ENCODE peak calls at places on chromosomes 5 and 9, in four cellular contexts. One of them, this sample, is unnamed.

GRCh38 chr9:130417602-130418001 is 27.2 kb upstream of the ASS1 start:
- DNase-seq in GM12878: no peak
- DNase-seq in GM12891: no peak
- DNase-seq in SK-N-SH: no peak
- DNase-seq in this sample: no peak

GRCh38 chr9:18996191-18996590 is 36.8 kb downstream of the SAXO1 start:
- DNase-seq in GM12878: no peak
- DNase-seq in GM12891: no peak
- DNase-seq in SK-N-SH: no peak
- DNase-seq in this sample: no peak

GRCh38 chr5:176658817-176659216 is 11.5 kb downstream of the TSPAN17 start:
- DNase-seq in GM12878: no peak
- DNase-seq in GM12891: no peak
- DNase-seq in SK-N-SH: no peak
- DNase-seq in this sample: no peak

GRCh38 chr5:157130933-157131332 is 11.7 kb downstream of the MED7 start:
- DNase-seq in GM12878: no peak
- DNase-seq in GM12891: no peak
- DNase-seq in SK-N-SH: peak
- DNase-seq in this sample: no peak

GRCh38 chr9:100216178-100216787 is 117.2 kb downstream of the INVS start:
- DNase-seq in GM12878: peak
- DNase-seq in GM12891: no peak
- DNase-seq in SK-N-SH: peak
- DNase-seq in this sample: no peak

GRCh38 chr9:16960084-16960483 is 89.6 kb upstream of the BNC2 start:
- DNase-seq in GM12878: no peak
- DNase-seq in GM12891: no peak
- DNase-seq in SK-N-SH: no peak
- DNase-seq in this sample: no peak

GRCh38 chr9:104232781-104233341 is 138.8 kb downstream of the SMC2 start:
- DNase-seq in GM12878: no peak
- DNase-seq in GM12891: no peak
- DNase-seq in SK-N-SH: no peak
- DNase-seq in this sample: no peak

GRCh38 chr9:79166005-79166404 is 405.8 kb upstream of the TLE4 start:
- DNase-seq in GM12878: no peak
- DNase-seq in GM12891: no peak
- DNase-seq in SK-N-SH: no peak
- DNase-seq in this sample: no peak

GRCh38 chr9:130555968-130556367 is 23.4 kb upstream of the FUBP3 start:
- DNase-seq in GM12878: no peak
- DNase-seq in GM12891: no peak
- DNase-seq in SK-N-SH: no peak
- DNase-seq in this sample: no peak

GRCh38 chr5:83586874-83587776 is 115.6 kb downstream of the VCAN start:
- DNase-seq in GM12878: no peak
- DNase-seq in GM12891: no peak
- DNase-seq in SK-N-SH: no peak
- DNase-seq in this sample: no peak

GRCh38 chr5:115888027-115888426 is 46.3 kb downstream of the AP3S1 start:
- DNase-seq in GM12878: no peak
- DNase-seq in GM12891: no peak
- DNase-seq in SK-N-SH: no peak
- DNase-seq in this sample: no peak

GRCh38 chr5:98041661-98042060 is 731.8 kb upstream of the RGMB start:
- DNase-seq in GM12878: no peak
- DNase-seq in GM12891: no peak
- DNase-seq in SK-N-SH: no peak
- DNase-seq in this sample: no peak

GRCh38 chr5:122490718-122491117 is 178.7 kb downstream of the SNCAIP start:
- DNase-seq in GM12878: no peak
- DNase-seq in GM12891: no peak
- DNase-seq in SK-N-SH: no peak
- DNase-seq in this sample: no peak

GRCh38 chr9:68851657-68852056 is 146.6 kb downstream of the PIP5K1B start:
- DNase-seq in GM12878: no peak
- DNase-seq in GM12891: no peak
- DNase-seq in SK-N-SH: no peak
- DNase-seq in this sample: no peak

GRCh38 chr5:144418719-144419118 is 248.0 kb downstream of the KCTD16 start:
- DNase-seq in GM12878: no peak
- DNase-seq in GM12891: no peak
- DNase-seq in SK-N-SH: no peak
- DNase-seq in this sample: no peak

GRCh38 chr5:144416196-144416595 is 245.5 kb downstream of the KCTD16 start:
- DNase-seq in GM12878: no peak
- DNase-seq in GM12891: no peak
- DNase-seq in SK-N-SH: no peak
- DNase-seq in this sample: no peak

GRCh38 chr5:144422025-144422424 is 251.4 kb downstream of the KCTD16 start:
- DNase-seq in GM12878: no peak
- DNase-seq in GM12891: no peak
- DNase-seq in SK-N-SH: no peak
- DNase-seq in this sample: no peak

GRCh38 chr5:144421411-144421810 is 250.7 kb downstream of the KCTD16 start:
- DNase-seq in GM12878: no peak
- DNase-seq in GM12891: no peak
- DNase-seq in SK-N-SH: no peak
- DNase-seq in this sample: no peak
- TF ChIP-seq TAF1 in GM12878: no peak
- TF ChIP-seq TAF1 in GM12891: no peak
- TF ChIP-seq TAF1 in SK-N-SH: no peak
- TF ChIP-seq TAF1 in this sample: no peak

DNA sequence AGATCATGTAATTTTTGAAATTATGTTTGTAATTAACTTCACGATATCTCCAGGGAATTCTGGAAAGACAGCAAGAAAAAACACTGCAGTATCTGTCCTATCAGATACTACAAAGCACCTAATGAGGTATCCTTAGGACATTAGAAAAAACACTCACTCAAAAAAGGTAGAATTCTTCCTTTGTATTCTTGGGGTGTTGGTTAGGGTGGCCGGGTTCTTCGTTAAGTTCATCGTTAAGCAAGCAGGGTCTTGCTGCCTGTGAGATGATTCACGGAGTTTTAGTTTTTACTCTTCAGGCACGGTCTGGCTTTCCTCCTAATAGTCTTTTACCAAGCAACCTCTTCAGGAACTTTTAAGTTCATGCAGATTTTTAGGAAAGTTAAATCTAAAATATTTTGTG is 91.4 kb upstream of the IRX4 start:
- DNase-seq in GM12878: no peak
- DNase-seq in GM12891: no peak
- DNase-seq in SK-N-SH: no peak
- DNase-seq in this sample: no peak
- TF ChIP-seq TAF1 in GM12878: no peak
- TF ChIP-seq TAF1 in GM12891: no peak
- TF ChIP-seq TAF1 in SK-N-SH: no peak
- TF ChIP-seq TAF1 in this sample: no peak

GRCh38 chr9:113876806-113877236 is 712 bp downstream of the ZNF618 start:
- DNase-seq in GM12878: no peak
- DNase-seq in GM12891: no peak
- DNase-seq in SK-N-SH: no peak
- DNase-seq in this sample: no peak

GRCh38 chr9:113873926-113874325 is 2.2 kb upstream of the ZNF618 start:
- DNase-seq in GM12878: no peak
- DNase-seq in GM12891: no peak
- DNase-seq in SK-N-SH: no peak
- DNase-seq in this sample: no peak

GRCh38 chr9:113875420-113875916 is 641 bp upstream of the ZNF618 start:
- DNase-seq in GM12878: no peak
- DNase-seq in GM12891: no peak
- DNase-seq in SK-N-SH: no peak
- DNase-seq in this sample: no peak

GRCh38 chr9:113873446-113873845 is 2.7 kb upstream of the ZNF618 start:
- DNase-seq in GM12878: no peak
- DNase-seq in GM12891: no peak
- DNase-seq in SK-N-SH: no peak
- DNase-seq in this sample: no peak

DNA sequence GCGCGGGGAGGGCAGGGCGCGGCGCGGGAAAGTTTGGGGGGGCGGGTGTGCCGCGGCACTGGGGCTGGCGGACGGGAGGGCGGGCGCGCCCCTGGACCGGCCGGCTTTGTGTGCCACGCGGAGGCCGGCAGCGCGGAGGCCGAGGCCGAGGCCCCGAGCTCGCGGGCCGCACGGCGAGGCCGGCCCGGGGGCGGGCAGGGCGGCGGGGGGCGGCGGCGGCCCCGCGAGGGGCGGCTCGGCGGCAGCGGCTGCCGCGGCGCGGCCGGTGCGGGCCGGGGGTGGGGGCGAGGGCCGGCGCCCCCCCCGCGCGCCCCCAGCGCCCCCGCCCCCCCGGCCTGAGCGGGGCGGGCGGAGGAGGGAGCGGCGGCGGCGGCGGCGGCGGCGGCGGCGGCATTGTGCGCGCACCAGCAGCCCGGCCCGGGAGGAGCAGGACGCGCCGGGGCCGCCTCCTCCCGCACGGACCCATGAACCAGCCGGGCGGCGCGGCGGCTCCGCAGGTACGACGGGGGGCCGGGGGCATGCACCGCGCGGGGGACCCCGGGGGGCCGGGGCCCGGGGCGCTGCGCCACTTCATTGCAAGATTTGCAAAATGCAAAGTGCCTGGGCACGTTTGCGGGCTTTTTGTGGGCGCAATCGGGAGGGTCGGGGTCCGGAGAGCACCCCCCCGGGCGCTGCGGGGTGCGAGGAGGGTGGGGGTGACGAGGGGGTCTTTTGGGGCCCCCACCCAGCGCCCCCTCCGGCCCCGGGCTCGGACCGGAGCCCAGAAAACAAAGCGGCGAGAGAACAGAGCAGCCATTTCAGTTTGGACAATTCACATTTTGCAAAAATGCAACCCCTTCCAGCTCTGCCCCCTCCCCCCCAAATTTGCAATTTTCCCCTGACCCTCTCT is at the start of gene ZNF618:
- DNase-seq in GM12878: no peak
- DNase-seq in GM12891: peak
- DNase-seq in SK-N-SH: peak
- DNase-seq in this sample: peak
- TF ChIP-seq TAF1 in GM12878: no peak
- TF ChIP-seq TAF1 in GM12891: no peak
- TF ChIP-seq TAF1 in SK-N-SH: peak
- TF ChIP-seq TAF1 in this sample: no peak

GRCh38 chr5:172990776-172991175 is 7.2 kb downstream of the ATP6V0E1 start:
- DNase-seq in GM12878: no peak
- DNase-seq in GM12891: no peak
- DNase-seq in SK-N-SH: no peak
- DNase-seq in this sample: no peak
- TF ChIP-seq TAF1 in GM12878: no peak
- TF ChIP-seq TAF1 in GM12891: no peak
- TF ChIP-seq TAF1 in SK-N-SH: no peak
- TF ChIP-seq TAF1 in this sample: no peak

GRCh38 chr5:73513996-73514395 is 15.8 kb downstream of the BTF3 start:
- DNase-seq in GM12878: no peak
- DNase-seq in GM12891: no peak
- DNase-seq in SK-N-SH: no peak
- DNase-seq in this sample: no peak
- TF ChIP-seq TAF1 in GM12878: no peak
- TF ChIP-seq TAF1 in GM12891: no peak
- TF ChIP-seq TAF1 in SK-N-SH: no peak
- TF ChIP-seq TAF1 in this sample: no peak

GRCh38 chr9:75866273-75866871 is 24.1 kb upstream of the PCSK5 start:
- DNase-seq in GM12878: no peak
- DNase-seq in GM12891: no peak
- DNase-seq in SK-N-SH: peak
- DNase-seq in this sample: no peak
- TF ChIP-seq TAF1 in GM12878: no peak
- TF ChIP-seq TAF1 in GM12891: no peak
- TF ChIP-seq TAF1 in SK-N-SH: no peak
- TF ChIP-seq TAF1 in this sample: no peak

GRCh38 chr5:169112016-169112415 is 188.9 kb downstream of the SLIT3 start:
- DNase-seq in GM12878: no peak
- DNase-seq in GM12891: no peak
- DNase-seq in SK-N-SH: no peak
- DNase-seq in this sample: no peak
- TF ChIP-seq TAF1 in GM12878: no peak
- TF ChIP-seq TAF1 in GM12891: no peak
- TF ChIP-seq TAF1 in SK-N-SH: no peak
- TF ChIP-seq TAF1 in this sample: no peak

DNA sequence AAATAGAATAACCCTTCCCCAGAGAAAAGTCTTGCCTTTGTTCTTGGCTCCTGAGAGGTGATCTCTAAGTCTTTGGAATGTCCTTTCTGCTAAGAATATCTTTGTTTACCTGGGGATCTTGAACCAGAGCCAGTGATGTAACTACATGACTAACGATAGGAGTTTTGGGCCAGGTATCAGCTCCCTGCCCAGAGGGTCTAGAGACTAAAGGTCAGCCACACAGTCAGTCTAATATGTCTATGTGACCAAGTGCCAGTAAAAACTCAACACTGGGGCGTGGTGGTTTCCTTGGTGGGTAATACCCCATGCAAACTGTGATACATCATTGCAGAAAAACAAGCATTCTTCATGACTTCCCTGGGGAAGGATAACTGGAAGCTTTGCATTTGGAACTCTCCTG is 1351.9 kb upstream of the C9orf72 start:
- DNase-seq in GM12878: no peak
- DNase-seq in GM12891: no peak
- DNase-seq in SK-N-SH: no peak
- DNase-seq in this sample: no peak
- TF ChIP-seq TAF1 in GM12878: no peak
- TF ChIP-seq TAF1 in GM12891: no peak
- TF ChIP-seq TAF1 in SK-N-SH: no peak
- TF ChIP-seq TAF1 in this sample: no peak

DNA sequence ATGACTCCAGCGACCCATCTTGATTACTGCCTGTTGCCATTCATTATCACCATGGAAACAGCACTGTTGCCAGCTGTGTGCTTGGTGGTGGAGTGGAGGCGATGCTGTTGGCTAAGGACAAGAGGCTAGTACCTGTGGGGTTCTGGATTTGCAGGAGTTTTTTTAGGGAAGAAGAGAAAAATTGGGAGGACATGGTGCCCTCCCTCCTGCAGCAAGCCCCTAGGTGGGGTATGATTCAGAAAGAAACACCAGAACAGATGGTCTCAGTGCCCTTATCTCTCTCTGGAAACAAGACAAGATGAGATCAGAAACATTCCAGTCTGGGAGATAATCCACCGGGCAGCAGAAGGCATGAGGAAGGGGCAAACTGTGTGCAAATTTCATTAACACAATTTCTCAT is 87.8 kb upstream of the TLR4 start:
- DNase-seq in GM12878: no peak
- DNase-seq in GM12891: no peak
- DNase-seq in SK-N-SH: peak
- DNase-seq in this sample: no peak
- TF ChIP-seq TAF1 in GM12878: no peak
- TF ChIP-seq TAF1 in GM12891: no peak
- TF ChIP-seq TAF1 in SK-N-SH: no peak
- TF ChIP-seq TAF1 in this sample: no peak

This sample was measured in GM12892.